ENCODE peak calls at places on chromosomes 12 and 14, in four cellular contexts. F is GM23248, H is PC-3, O is Karpas-422. B is an unnamed sample.
A peak's percentile ranks its signal among the peaks of the same experiment; 100 is the strongest.

GRCh38 chr12:131473261-131473660 is 237.6 kb upstream of the SFSWAP start:
- DNase-seq in F (no peak), H (no peak), O (no peak), B (no peak)

GRCh38 chr12:21568115-21568514 is 36.5 kb downstream of the GYS2 start:
- DNase-seq in F (no peak), H (no peak), O (no peak), B (no peak)

GRCh38 chr12:109053382-109054123 is 1.2 kb downstream of the USP30 start:
- DNase-seq in F (peak; percentile 19), H (no peak), O (peak; percentile 48), B (peak; percentile 77)

GRCh38 chr12:52285851-52286530 is 5.3 kb downstream of the KRT81 start:
- DNase-seq in F (no peak), H (peak; percentile 22), O (no peak), B (no peak)

GRCh38 chr14:61754627-61755381 is 7.4 kb upstream of the SNAPC1 start:
- DNase-seq in F (peak; percentile 21), H (peak; percentile 64), O (no peak), B (no peak)

GRCh38 chr12:83817730-83818129 is 1094.9 kb downstream of the SLC6A15 start:
- DNase-seq in F (no peak), H (no peak), O (no peak), B (no peak)

GRCh38 chr14:74524076-74524812 is 30.7 kb downstream of the ISCA2 start:
- DNase-seq in F (peak; percentile 62), H (no peak), O (no peak), B (no peak)

GRCh38 chr12:1126089-1126488 is 135.1 kb downstream of the ERC1 start:
- DNase-seq in F (no peak), H (no peak), O (no peak), B (peak; percentile 63)

GRCh38 chr12:101850199-101850598 is 19.4 kb upstream of the GNPTAB start:
- DNase-seq in F (no peak), H (no peak), O (peak; percentile 64), B (no peak)

GRCh38 chr14:66045572-66046021 is 440.6 kb upstream of the CCDC196 start:
- DNase-seq in F (peak; percentile 69), H (no peak), O (no peak), B (no peak)

GRCh38 chr12:105665366-105665765 is 334.9 kb downstream of the C12orf75 start:
- DNase-seq in F (no peak), H (no peak), O (no peak), B (no peak)

GRCh38 chr12:56078931-56079728 is 835 bp upstream of the ERBB3 start:
- DNase-seq in F (peak; percentile 93), H (peak; percentile 89), O (peak; percentile 53), B (peak; percentile 64)

GRCh38 chr14:61486930-61487495 is 165.6 kb downstream of the PRKCH start:
- DNase-seq in F (no peak), H (no peak), O (no peak), B (no peak)

GRCh38 chr12:29207120-29207519 is 58.0 kb downstream of the FAR2 start:
- DNase-seq in F (no peak), H (peak; percentile 24), O (no peak), B (no peak)

GRCh38 chr14:73811164-73811503 is 40.5 kb upstream of the PTGR2 start:
- DNase-seq in F (no peak), H (no peak), O (no peak), B (no peak)

GRCh38 chr12:2864198-2864597 is 7.4 kb upstream of the TEX52 start:
- DNase-seq in F (no peak), H (no peak), O (peak; percentile 36), B (no peak)

GRCh38 chr12:1665366-1665765 is 25.5 kb upstream of the ADIPOR2 start:
- DNase-seq in F (no peak), H (no peak), O (no peak), B (no peak)

GRCh38 chr12:94227066-94227465 is 78.7 kb downstream of the PLXNC1 start:
- DNase-seq in F (no peak), H (no peak), O (no peak), B (no peak)

GRCh38 chr12:73863541-73863940 is 674.1 kb upstream of the ATXN7L3B start:
- DNase-seq in F (no peak), H (peak; percentile 85), O (no peak), B (no peak)

GRCh38 chr12:46770501-46771183 is 55.2 kb downstream of the SLC38A4 start:
- DNase-seq in F (peak; percentile 55), H (peak; percentile 47), O (no peak), B (no peak)

GRCh38 chr12:128190052-128190451 is 76.9 kb upstream of the TMEM132C start:
- DNase-seq in F (no peak), H (no peak), O (no peak), B (no peak)

GRCh38 chr14:53564870-53565269 is 391.8 kb downstream of the BMP4 start:
- DNase-seq in F (no peak), H (no peak), O (no peak), B (no peak)

GRCh38 chr14:69346710-69347109 is 51.4 kb downstream of the ERH start:
- DNase-seq in F (peak; percentile 32), H (peak; percentile 42), O (peak; percentile 70), B (no peak)

GRCh38 chr14:104228221-104228620 is 89.8 kb downstream of the KIF26A start:
- DNase-seq in F (no peak), H (no peak), O (no peak), B (no peak)

GRCh38 chr12:34400986-34401658 is 378.8 kb downstream of the ALG10 start:
- DNase-seq in F (no peak), H (no peak), O (no peak), B (no peak)

GRCh38 chr12:92921877-92922276 is 7.2 kb downstream of the EEA1 start:
- DNase-seq in F (no peak), H (no peak), O (no peak), B (no peak)

GRCh38 chr12:126895946-126896520 is 1370.9 kb upstream of the TMEM132C start:
- DNase-seq in F (no peak), H (no peak), O (no peak), B (no peak)

GRCh38 chr12:80282761-80283160 is 161.3 kb upstream of the PTPRQ start:
- DNase-seq in F (peak; percentile 63), H (no peak), O (no peak), B (no peak)

GRCh38 chr12:49538740-49539403 is at the start of gene KCNH3:
- DNase-seq in F (peak; percentile 82), H (peak; percentile 69), O (peak; percentile 83), B (peak; percentile 79)

GRCh38 chr12:65608319-65608916 is 215.9 kb upstream of the HMGA2 start:
- DNase-seq in F (peak; percentile 41), H (peak; percentile 74), O (no peak), B (no peak)

GRCh38 chr12:95977764-95978305 is 18.3 kb downstream of the HAL start:
- DNase-seq in F (no peak), H (no peak), O (no peak), B (no peak)

GRCh38 chr14:92652413-92653151 is 95.8 kb downstream of the LGMN start:
- DNase-seq in F (no peak), H (no peak), O (no peak), B (no peak)

GRCh38 chr12:109734219-109735000 is 20.8 kb downstream of the FAM222A start:
- DNase-seq in F (no peak), H (no peak), O (no peak), B (no peak)

GRCh38 chr14:43795600-43796228 is 711.4 kb downstream of the FSCB start:
- DNase-seq in F (peak; percentile 1), H (peak; percentile 51), O (peak; percentile 64), B (no peak)

GRCh38 chr14:32703246-32703645 is 235.4 kb upstream of the NPAS3 start:
- DNase-seq in F (peak; percentile 50), H (no peak), O (no peak), B (no peak)

GRCh38 chr14:97970222-97970621 is 1173.0 kb downstream of the VRK1 start:
- DNase-seq in F (no peak), H (no peak), O (no peak), B (no peak)

GRCh38 chr14:99681101-99681831 is 2.8 kb upstream of the CYP46A1 start:
- DNase-seq in F (no peak), H (no peak), O (no peak), B (no peak)
- H3K4me2 ChIP-seq in F (no peak overlapping the region), H (no peak overlapping the region), O (no peak overlapping the region), B (no peak overlapping the region)

GRCh38 chr12:42475055-42475454 is 114.5 kb downstream of the PRICKLE1 start:
- DNase-seq in F (no peak), H (no peak), O (no peak), B (no peak)
- H3K9me2 ChIP-seq in F (no peaks in the 10 kb centered on the region), H (no peaks in the 10 kb centered on the region), O (no peaks in the 10 kb centered on the region), B (no peaks in the 10 kb centered on the region)

GRCh38 chr14:22200977-22201605 is 387.9 kb downstream of the DAD1 start:
- DNase-seq in F (peak; percentile 66), H (peak; percentile 81), O (peak; percentile 81), B (peak; percentile 56)

GRCh38 chr14:22202313-22202712 is 386.7 kb downstream of the DAD1 start:
- DNase-seq in F (no peak), H (no peak), O (no peak), B (no peak)
- H3K9ac ChIP-seq in F (no peak overlapping the region), H (no peak overlapping the region), O (no peak overlapping the region), B (no peak overlapping the region)

GRCh38 chr12:116958402-116959197 is 47.9 kb downstream of the FBXW8 start:
- DNase-seq in F (peak; percentile 23), H (peak; percentile 97), O (no peak), B (no peak)
- H3K4me2 ChIP-seq in F (no peak overlapping the region), H (peak overlapping the region; percentile 68), O (no peak overlapping the region), B (no peak overlapping the region)

GRCh38 chr14:54673193-54674121 is 106.5 kb downstream of the SAMD4A start:
- DNase-seq in F (no peak), H (no peak), O (no peak), B (no peak)
- H3K9me2 ChIP-seq in F (no peaks in the 10 kb centered on the region), H (no peaks in the 10 kb centered on the region), O (no peaks in the 10 kb centered on the region), B (no peaks in the 10 kb centered on the region)

DNA sequence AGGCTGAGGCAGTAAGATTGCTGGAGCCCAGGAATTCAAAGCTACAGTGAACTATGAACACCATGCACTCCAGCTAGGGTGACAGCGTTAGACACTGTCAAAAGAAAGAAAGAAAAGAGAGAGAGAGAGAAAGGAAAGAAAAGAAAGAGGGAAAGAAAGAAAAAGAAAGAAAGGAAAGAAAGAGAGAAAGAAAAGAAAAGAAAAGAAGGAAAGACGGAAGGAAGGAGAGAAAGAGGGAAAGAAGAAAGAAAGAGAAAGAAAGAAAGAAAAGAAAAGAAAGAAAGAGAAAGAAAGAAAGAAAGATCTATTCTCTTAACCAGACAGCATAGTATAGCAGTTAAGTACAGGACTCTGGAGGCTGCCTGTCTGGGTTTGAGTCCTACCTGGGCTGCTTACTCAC is 21.9 kb upstream of the DENND5B start:
- DNase-seq in F (no peak), H (no peak), O (no peak), B (no peak)
- H3K9ac ChIP-seq in F (no peak overlapping the region), H (no peak overlapping the region), O (no peak overlapping the region), B (no peak overlapping the region)